ENCODE peak calls at places on chromosome 2, in five cellular contexts. M, Z, N, U and G are unnamed samples.

GRCh38 chr2:102226612-102227351 is 40.0 kb downstream of the IL1RL2 start:
- DNase-seq in M (no peak), Z (no peak), N (peak; percentile 47), U (no peak), G (no peak)

GRCh38 chr2:42954227-42954962 is 162.0 kb upstream of the HAAO start:
- DNase-seq in M (no peak), Z (no peak), N (peak; percentile 84), U (no peak), G (no peak)

GRCh38 chr2:144324446-144325045 is 195.4 kb downstream of the ZEB2 start:
- DNase-seq in M (no peak), Z (no peak), N (no peak), U (no peak), G (peak; percentile 62)

GRCh38 chr2:64273524-64274398 is 129.5 kb upstream of the PELI1 start:
- DNase-seq in M (peak; percentile 55), Z (no peak), N (peak; percentile 83), U (no peak), G (no peak)

GRCh38 chr2:61647044-61647443 is 108.9 kb upstream of the XPO1 start:
- DNase-seq in M (no peak), Z (no peak), N (no peak), U (no peak), G (no peak)

GRCh38 chr2:26559044-26559405 is 81.1 kb upstream of the OTOF start:
- DNase-seq in M (no peak), Z (no peak), N (no peak), U (no peak), G (no peak)

GRCh38 chr2:39738941-39739340 is 40.1 kb downstream of the THUMPD2 start:
- DNase-seq in M (no peak), Z (no peak), N (no peak), U (no peak), G (no peak)

GRCh38 chr2:150484461-150484931 is 3.0 kb downstream of the RND3 start:
- DNase-seq in M (no peak), Z (no peak), N (peak; percentile 55), U (no peak), G (no peak)

GRCh38 chr2:75710220-75710576 is 517 bp downstream of the GCFC2 start:
- DNase-seq in M (no peak), Z (no peak), N (no peak), U (no peak), G (no peak)

GRCh38 chr2:25981596-25982272 is 563 bp downstream of the KIF3C start:
- DNase-seq in M (no peak), Z (no peak), N (no peak), U (no peak), G (peak; percentile 8)

GRCh38 chr2:70509565-70509964 is 44.1 kb downstream of the TGFA start:
- DNase-seq in M (no peak), Z (no peak), N (no peak), U (peak; percentile 53), G (no peak)

GRCh38 chr2:135052997-135053474 is 944 bp downstream of the RAB3GAP1 start:
- DNase-seq in M (no peak), Z (peak; percentile 6), N (no peak), U (no peak), G (no peak)

GRCh38 chr2:47198985-47199451 is 43.9 kb upstream of the STPG4 start:
- DNase-seq in M (peak; percentile 69), Z (no peak), N (peak; percentile 87), U (no peak), G (no peak)

GRCh38 chr2:18986046-18986445 is 372.4 kb downstream of the OSR1 start:
- DNase-seq in M (no peak), Z (no peak), N (no peak), U (no peak), G (no peak)

GRCh38 chr2:204655101-204655500 is 109.8 kb downstream of the PARD3B start:
- DNase-seq in M (no peak), Z (no peak), N (peak; percentile 74), U (no peak), G (no peak)

GRCh38 chr2:112541315-112542122 is 746 bp upstream of the POLR1B start:
- DNase-seq in M (peak; percentile 74), Z (peak; percentile 63), N (peak; percentile 69), U (peak; percentile 75), G (peak; percentile 13)

GRCh38 chr2:190887089-190887488 is 6.5 kb downstream of the GLS start:
- DNase-seq in M (no peak), Z (no peak), N (no peak), U (no peak), G (no peak)

GRCh38 chr2:146990311-146990781 is 854.5 kb upstream of the ACVR2A start:
- DNase-seq in M (no peak), Z (no peak), N (peak; percentile 84), U (no peak), G (no peak)

GRCh38 chr2:231198291-231199173 is at the start of gene ARMC9:
- DNase-seq in M (peak; percentile 85), Z (peak; percentile 73), N (peak; percentile 68), U (peak; percentile 22), G (peak; percentile 79)

GRCh38 chr2:201419057-201419635 is 32.1 kb downstream of the TRAK2 start:
- DNase-seq in M (no peak), Z (no peak), N (no peak), U (no peak), G (no peak)

GRCh38 chr2:648476-649424 is 28.5 kb downstream of the TMEM18 start:
- DNase-seq in M (no peak), Z (no peak), N (no peak), U (no peak), G (no peak)

GRCh38 chr2:44268259-44268649 is 7.0 kb upstream of the SLC3A1 start:
- DNase-seq in M (no peak), Z (no peak), N (peak; percentile 51), U (no peak), G (no peak)

GRCh38 chr2:233814436-233814835 is 36.3 kb downstream of the MROH2A start:
- DNase-seq in M (no peak), Z (no peak), N (no peak), U (no peak), G (no peak)

GRCh38 chr2:220334210-220334609 is 706.8 kb downstream of the SLC4A3 start:
- DNase-seq in M (no peak), Z (no peak), N (peak; percentile 11), U (no peak), G (no peak)

GRCh38 chr2:47666332-47666731 is 116.6 kb upstream of the MSH6 start:
- DNase-seq in M (no peak), Z (no peak), N (no peak), U (no peak), G (no peak)

GRCh38 chr2:202780514-202781021 is 91.0 kb downstream of the ICA1L start:
- DNase-seq in M (peak; percentile 57), Z (no peak), N (no peak), U (no peak), G (no peak)

GRCh38 chr2:242020196-242021004 is 150.9 kb downstream of the RTP5 start:
- DNase-seq in M (no peak), Z (no peak), N (peak; percentile 20), U (no peak), G (no peak)

GRCh38 chr2:236668531-236668969 is 98.9 kb downstream of the ACKR3 start:
- DNase-seq in M (no peak), Z (no peak), N (no peak), U (no peak), G (no peak)

GRCh38 chr2:192146069-192147006 is 48.4 kb downstream of the TMEFF2 start:
- DNase-seq in M (no peak), Z (no peak), N (peak; percentile 45), U (no peak), G (no peak)

GRCh38 chr2:95297088-95297487 is at the start of gene KCNIP3:
- DNase-seq in M (no peak), Z (no peak), N (peak; percentile 37), U (no peak), G (no peak)

GRCh38 chr2:19205983-19206533 is 152.4 kb downstream of the OSR1 start:
- DNase-seq in M (no peak), Z (no peak), N (peak; percentile 34), U (no peak), G (no peak)

GRCh38 chr2:8633735-8634313 is 48.0 kb upstream of the ID2 start:
- DNase-seq in M (peak; percentile 79), Z (no peak), N (peak; percentile 88), U (no peak), G (no peak)

GRCh38 chr2:8242734-8243133 is 439.1 kb upstream of the ID2 start:
- DNase-seq in M (no peak), Z (no peak), N (peak; percentile 17), U (no peak), G (no peak)

GRCh38 chr2:239593965-239594771 is 193.3 kb upstream of the HDAC4 start:
- DNase-seq in M (no peak), Z (no peak), N (no peak), U (peak; percentile 6), G (no peak)

GRCh38 chr2:145593991-145594702 is 1074.2 kb upstream of the ZEB2 start:
- DNase-seq in M (peak; percentile 20), Z (no peak), N (peak; percentile 82), U (peak; percentile 9), G (no peak)

GRCh38 chr2:188813846-188814245 is 160.3 kb upstream of the COL3A1 start:
- DNase-seq in M (no peak), Z (no peak), N (peak; percentile 40), U (no peak), G (no peak)